ENCODE peak calls at places on chromosome 5, in six cellular contexts. H is HepG2, W is pancreas, B is esophagus muscularis mucosa, O is heart right ventricle, L is breast epithelium. R is an unnamed sample.

GRCh38 chr5:65811004-65811403 is 89.0 kb downstream of the NLN start:
- DNase-seq in H (no peak), W (no peak), B (no peak), O (no peak), L (no peak), R (peak)

GRCh38 chr5:34923694-34924461 is 5.5 kb upstream of the DNAJC21 start:
- DNase-seq in H (no peak), W (no peak), B (no peak), O (no peak), L (no peak), R (peak)

GRCh38 chr5:93570294-93571110 is 10.5 kb downstream of the NR2F1-AS1 start:
- DNase-seq in H (no peak), W (no peak), B (no peak), O (peak), L (no peak), R (no peak)

GRCh38 chr5:71932649-71933338 is 174.5 kb upstream of the MAP1B start:
- DNase-seq in H (peak), W (peak), B (peak), O (peak), L (no peak), R (peak)

GRCh38 chr5:39517800-39518199 is 93.0 kb upstream of the DAB2 start:
- DNase-seq in H (no peak), W (no peak), B (no peak), O (no peak), L (no peak), R (peak)

GRCh38 chr5:147558826-147559225 is 49.0 kb upstream of the DPYSL3 start:
- DNase-seq in H (no peak), W (no peak), B (no peak), O (peak), L (no peak), R (peak)

GRCh38 chr5:128455861-128456361 is 82.1 kb downstream of the FBN2 start:
- DNase-seq in H (no peak), W (no peak), B (no peak), O (no peak), L (no peak), R (no peak)

GRCh38 chr5:73236541-73237128 is 63.6 kb downstream of the TMEM174 start:
- DNase-seq in H (no peak), W (no peak), B (peak), O (no peak), L (no peak), R (no peak)

GRCh38 chr5:147393866-147394265 is 116.0 kb downstream of the DPYSL3 start:
- DNase-seq in H (no peak), W (no peak), B (no peak), O (peak), L (no peak), R (peak)

GRCh38 chr5:56973473-56973872 is 21.6 kb upstream of the MIER3 start:
- DNase-seq in H (no peak), W (no peak), B (no peak), O (no peak), L (no peak), R (no peak)

GRCh38 chr5:149583394-149583793 is 2.1 kb downstream of the ARHGEF37 start:
- DNase-seq in H (no peak), W (peak), B (no peak), O (no peak), L (no peak), R (peak)

GRCh38 chr5:135566422-135567416 is 12.1 kb downstream of the CXCL14 start:
- DNase-seq in H (no peak), W (no peak), B (no peak), O (no peak), L (no peak), R (no peak)
- TF ChIP-seq CTCF in H (no peak), W (no peak), B (no peak), O (no peak), L (no peak), R (no peak)

GRCh38 chr5:180072556-180072955 is 997 bp upstream of the RNF130 start:
- DNase-seq in H (no peak), W (peak), B (no peak), O (no peak), L (no peak), R (no peak)
- H3K4me3 ChIP-seq in H (no peak), W (no peak), B (no peak), O (no peak), L (no peak), R (no peak)

DNA sequence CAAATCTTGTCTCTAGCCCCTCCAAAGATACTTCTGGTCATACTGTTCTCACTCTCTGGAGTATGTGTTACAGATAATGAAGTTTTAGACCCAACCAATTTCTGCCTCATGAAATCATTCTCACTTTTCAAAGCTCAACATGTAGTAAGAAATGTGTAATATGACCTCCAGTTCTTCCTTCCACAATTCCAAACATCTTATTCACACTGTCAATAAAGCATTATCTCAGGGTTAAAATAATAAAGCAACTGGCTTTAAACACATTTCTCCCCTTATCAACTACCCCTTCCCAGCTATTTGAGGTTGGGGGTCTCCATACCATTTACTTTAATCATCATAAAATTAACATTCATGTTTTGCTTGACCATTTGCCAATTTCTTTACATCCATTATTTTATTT is 654.1 kb downstream of the RAB3C start:
- DNase-seq in H (no peak), W (no peak), B (no peak), O (no peak), L (no peak), R (peak)
- TF ChIP-seq CTCF in H (no peak), W (no peak), B (no peak), O (no peak), L (no peak), R (no peak)

GRCh38 chr5:51816427-51816826 is 433.2 kb downstream of the ISL1 start:
- DNase-seq in H (no peak), W (no peak), B (no peak), O (no peak), L (no peak), R (no peak)

GRCh38 chr5:51806677-51807076 is 423.4 kb downstream of the ISL1 start:
- DNase-seq in H (no peak), W (no peak), B (no peak), O (no peak), L (no peak), R (no peak)

GRCh38 chr5:51810592-51810991 is 427.3 kb downstream of the ISL1 start:
- DNase-seq in H (no peak), W (no peak), B (no peak), O (no peak), L (no peak), R (no peak)

DNA sequence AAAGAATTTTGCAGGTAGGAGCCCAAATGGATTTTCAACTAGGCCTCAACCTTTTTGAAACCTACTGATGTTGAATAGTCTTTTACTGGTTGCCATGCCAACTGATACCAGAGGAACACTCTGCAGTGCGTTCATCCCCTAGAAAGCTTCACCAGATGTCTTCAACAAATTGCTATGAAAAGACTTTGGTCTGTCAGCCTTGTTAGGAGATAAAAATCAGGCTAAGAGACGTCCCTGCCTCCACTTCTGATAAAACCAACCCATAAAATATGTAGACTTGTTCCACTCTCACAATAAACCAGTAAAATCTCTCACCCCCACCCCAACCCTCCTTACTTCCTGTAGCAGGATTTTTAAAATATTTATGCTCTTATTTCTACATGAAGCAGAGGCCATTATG is 428.6 kb downstream of the ISL1 start:
- DNase-seq in H (no peak), W (no peak), B (no peak), O (no peak), L (no peak), R (no peak)
- H3K4me3 ChIP-seq in H (no peak), W (no peak), B (no peak), O (no peak), L (no peak), R (no peak)

R was measured in fibroblast of pulmonary artery.